ENCODE peak calls at places on chromosomes 4 and X, in four cellular contexts. H, V, B and M are unnamed samples. For H3K36me3, the result is how much of the 10 kb centered on the place peaks cover.

GRCh38 chrX:19174401-19175025 is 52.2 kb upstream of the ADGRG2 start:
- DNase-seq in V (no peak), B (peak), H (no peak), M (no peak)

GRCh38 chr4:26135331-26135730 is 185.5 kb upstream of the RBPJ start:
- DNase-seq in V (no peak), H (no peak), B (no peak), M (no peak)

GRCh38 chrX:40153335-40154221 is 55.8 kb upstream of the BCOR start:
- DNase-seq in H (peak), B (peak), V (no peak), M (no peak)

GRCh38 chr4:52577285-52577968 is 81.7 kb downstream of the USP46 start:
- DNase-seq in H (no peak), B (peak), V (no peak), M (no peak)

GRCh38 chr4:100986360-100986868 is 360.9 kb downstream of the PPP3CA start:
- DNase-seq in V (no peak), H (peak), B (peak), M (peak)

GRCh38 chr4:118224239-118224829 is 128.5 kb downstream of the PRSS12 start:
- DNase-seq in V (no peak), B (peak), H (no peak), M (peak)

GRCh38 chr4:7335363-7336066 is 99.2 kb downstream of the PSAPL1 start:
- DNase-seq in H (peak), B (peak), V (no peak), M (no peak)

GRCh38 chr4:148270600-148270999 is 171.6 kb downstream of the NR3C2 start:
- DNase-seq in B (no peak), H (no peak), V (no peak), M (peak)

GRCh38 chr4:73967891-73968290 is 13.9 kb downstream of the PF4 start:
- DNase-seq in V (no peak), H (no peak), B (no peak), M (no peak)

GRCh38 chrX:30302957-30303356 is 6.2 kb downstream of the NR0B1 start:
- DNase-seq in H (no peak), V (no peak), B (peak), M (no peak)

GRCh38 chr4:68907788-68908700 is 43.6 kb downstream of the UGT2A3 start:
- DNase-seq in V (no peak), B (no peak), H (no peak), M (no peak)

GRCh38 chr4:55356991-55357461 is 11.0 kb downstream of the SRD5A3 start:
- DNase-seq in H (no peak), V (no peak), B (peak), M (no peak)

DNA sequence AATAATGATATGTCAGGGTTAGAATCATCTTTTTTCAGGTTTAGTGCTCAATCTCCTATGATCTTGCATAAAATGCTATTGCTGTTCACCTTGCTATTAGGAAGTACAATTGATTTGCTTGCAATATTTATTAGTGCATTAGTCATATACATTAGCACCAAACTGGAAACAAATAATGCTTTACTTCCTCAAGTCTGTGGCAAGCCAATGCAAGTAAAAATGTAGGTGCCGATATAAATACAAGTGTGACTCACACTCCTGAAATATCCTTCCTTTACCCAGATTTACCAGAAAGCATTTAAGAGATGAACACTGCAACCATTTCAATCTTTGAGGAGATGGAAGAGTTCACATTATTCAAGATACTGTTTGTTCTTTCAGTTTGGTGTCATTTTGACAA is 1487.7 kb upstream of the ADGRL3 start:
- DNase-seq in B (no peak), H (no peak), V (no peak), M (no peak)
- H3K36me3 ChIP-seq in B (under half), H (under half), V (under half), M (under half)

GRCh38 chr4:45350438-45350837 is 624.1 kb upstream of the GNPDA2 start:
- DNase-seq in B (peak), V (no peak), H (no peak), M (no peak)
- H3K4me3 ChIP-seq in B (no peak), V (no peak), H (no peak), M (no peak)

DNA sequence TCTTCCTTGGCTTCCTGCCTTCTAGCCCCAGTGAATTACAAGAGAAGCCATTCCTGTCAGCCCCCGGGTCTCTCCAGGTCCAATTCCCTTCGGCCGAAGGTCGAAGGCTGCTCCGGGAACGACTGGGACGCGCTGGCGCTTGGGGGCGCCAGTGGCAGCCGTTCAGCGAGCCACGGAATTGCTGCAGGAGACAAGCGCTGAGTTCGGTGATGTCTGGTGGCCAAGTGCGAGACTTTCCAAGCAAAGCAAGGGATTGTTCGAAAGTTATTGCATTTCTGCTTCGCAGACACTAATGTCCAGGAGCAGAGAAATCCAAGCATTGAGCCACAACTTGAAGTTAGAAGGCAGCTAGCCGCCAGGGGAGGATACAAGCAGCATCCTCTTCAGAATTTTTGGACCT is 1.1 kb upstream of the DKK2 start:
- DNase-seq in B (no peak), V (peak), H (peak), M (no peak)
- TF ChIP-seq CTCF in B (peak), V (peak), H (no peak), M (peak)

GRCh38 chr4:170057851-170058250 is 31.7 kb upstream of the MFAP3L start:
- DNase-seq in H (no peak), B (no peak), V (no peak), M (no peak)
- H3K36me3 ChIP-seq in H (under half), B (under half), V (under half), M (under half)

GRCh38 chr4:15375707-15376106 is 52.1 kb upstream of the C1QTNF7 start:
- DNase-seq in H (no peak), B (peak), V (no peak), M (no peak)
- H3K4me3 ChIP-seq in H (no peak), B (peak), V (no peak), M (no peak)